ENCODE peak calls at places on chromosomes 3 and 15, in seven cellular contexts. N, U, E, Q, C, F and J are unnamed samples.

GRCh38 chr3:159643406-159643805 is 345.2 kb upstream of the IL12A start:
- DNase-seq in N (no peak), U (no peak), E (no peak), Q (no peak), C (no peak), F (no peak), J (no peak)

GRCh38 chr3:81622395-81622794 is 139.1 kb downstream of the GBE1 start:
- DNase-seq in N (no peak), U (no peak), E (no peak), Q (peak), C (peak), F (no peak), J (no peak)

GRCh38 chr3:70800941-70801340 is 488.5 kb upstream of the MDFIC2 start:
- DNase-seq in N (no peak), U (no peak), E (no peak), Q (no peak), C (no peak), F (no peak), J (no peak)

GRCh38 chr15:72782274-72782992 is 1.1 kb downstream of the ADPGK start:
- DNase-seq in N (no peak), U (no peak), E (peak), Q (peak), C (no peak), F (no peak), J (no peak)

GRCh38 chr3:193884652-193885051 is 251.3 kb upstream of the HES1 start:
- DNase-seq in N (no peak), U (no peak), E (no peak), Q (no peak), C (no peak), F (no peak), J (no peak)

GRCh38 chr3:133295199-133295901 is 104.5 kb upstream of the BFSP2 start:
- DNase-seq in N (no peak), U (no peak), E (peak), Q (peak), C (peak), F (peak), J (no peak)

GRCh38 chr15:51516291-51516690 is 106.3 kb downstream of the DMXL2 start:
- DNase-seq in N (no peak), U (no peak), E (no peak), Q (no peak), C (no peak), F (no peak), J (no peak)

GRCh38 chr15:52171386-52171785 is 19.8 kb downstream of the GNB5 start:
- DNase-seq in N (no peak), U (no peak), E (no peak), Q (peak), C (no peak), F (no peak), J (no peak)

GRCh38 chr3:124115965-124116364 is 124.0 kb upstream of the ROPN1 start:
- DNase-seq in N (no peak), U (no peak), E (no peak), Q (no peak), C (peak), F (no peak), J (no peak)

GRCh38 chr15:57506422-57506821 is 85.3 kb upstream of the MYZAP start:
- DNase-seq in N (peak), U (no peak), E (no peak), Q (peak), C (no peak), F (no peak), J (no peak)

GRCh38 chr15:73650387-73651126 is 17.4 kb upstream of the NPTN start:
- DNase-seq in N (no peak), U (no peak), E (peak), Q (peak), C (peak), F (no peak), J (no peak)

GRCh38 chr3:180516368-180516767 is 85.6 kb upstream of the TTC14 start:
- DNase-seq in N (no peak), U (no peak), E (no peak), Q (no peak), C (no peak), F (no peak), J (no peak)

GRCh38 chr3:12816521-12817340 is 20.3 kb downstream of the CAND2 start:
- DNase-seq in N (no peak), U (no peak), E (no peak), Q (no peak), C (no peak), F (no peak), J (no peak)

GRCh38 chr15:63276342-63277043 is 912 bp upstream of the APH1B start:
- DNase-seq in N (no peak), U (no peak), E (no peak), Q (no peak), C (no peak), F (no peak), J (no peak)

GRCh38 chr3:141384157-141384556 is 15.9 kb downstream of the ZBTB38 start:
- DNase-seq in N (no peak), U (no peak), E (peak), Q (peak), C (peak), F (no peak), J (no peak)

GRCh38 chr3:48338635-48339034 is 5.2 kb upstream of the SPINK8 start:
- DNase-seq in N (no peak), U (no peak), E (peak), Q (no peak), C (no peak), F (no peak), J (no peak)

GRCh38 chr3:24288538-24289236 is 206.0 kb downstream of the THRB start:
- DNase-seq in N (no peak), U (no peak), E (no peak), Q (no peak), C (no peak), F (no peak), J (no peak)

GRCh38 chr3:99884484-99884883 is 66.8 kb downstream of the CMSS1 start:
- DNase-seq in N (no peak), U (no peak), E (no peak), Q (no peak), C (no peak), F (no peak), J (no peak)

GRCh38 chr15:67405208-67406191 is 115.4 kb upstream of the C15orf61 start:
- DNase-seq in N (peak), U (no peak), E (no peak), Q (peak), C (peak), F (peak), J (no peak)

GRCh38 chr15:71781179-71781964 is 29.0 kb upstream of the NR2E3 start:
- DNase-seq in N (no peak), U (no peak), E (peak), Q (peak), C (peak), F (no peak), J (no peak)

GRCh38 chr3:194732617-194733016 is 46.9 kb downstream of the FAM43A start:
- DNase-seq in N (no peak), U (no peak), E (no peak), Q (no peak), C (no peak), F (no peak), J (no peak)

GRCh38 chr3:136075218-136075808 is 109.8 kb downstream of the PPP2R3A start:
- DNase-seq in N (peak), U (peak), E (peak), Q (peak), C (peak), F (peak), J (peak)

GRCh38 chr3:124599147-124599765 is 131.0 kb upstream of the UMPS start:
- DNase-seq in N (no peak), U (no peak), E (no peak), Q (no peak), C (no peak), F (no peak), J (no peak)

GRCh38 chr15:67836134-67836455 is 3.8 kb downstream of the RNU6-1 start:
- DNase-seq in N (no peak), U (no peak), E (no peak), Q (no peak), C (no peak), F (no peak), J (no peak)

GRCh38 chr3:66989860-66990696 is 8.0 kb upstream of the KBTBD8 start:
- DNase-seq in N (no peak), U (no peak), E (peak), Q (peak), C (no peak), F (no peak), J (no peak)

GRCh38 chr3:67819447-67819846 is 165.0 kb upstream of the SUCLG2 start:
- DNase-seq in N (peak), U (no peak), E (no peak), Q (no peak), C (no peak), F (no peak), J (no peak)

GRCh38 chr15:69390575-69390974 is 23.6 kb upstream of the KIF23 start:
- DNase-seq in N (no peak), U (no peak), E (no peak), Q (peak), C (peak), F (no peak), J (no peak)

GRCh38 chr3:83023050-83023449 is 1261.6 kb upstream of the GBE1 start:
- DNase-seq in N (no peak), U (no peak), E (no peak), Q (no peak), C (no peak), F (no peak), J (peak)

GRCh38 chr3:56939759-56940323 is 120.6 kb upstream of the SPATA12 start:
- DNase-seq in N (no peak), U (no peak), E (no peak), Q (no peak), C (no peak), F (no peak), J (no peak)

GRCh38 chr3:183312433-183312832 is 59.4 kb downstream of the B3GNT5 start:
- DNase-seq in N (no peak), U (no peak), E (no peak), Q (no peak), C (no peak), F (no peak), J (no peak)

GRCh38 chr3:136929984-136930671 is 27.7 kb upstream of the IL20RB start:
- DNase-seq in N (no peak), U (no peak), E (no peak), Q (peak), C (no peak), F (no peak), J (no peak)

GRCh38 chr15:48202068-48202467 is 4.0 kb upstream of the SLC12A1 start:
- DNase-seq in N (no peak), U (no peak), E (no peak), Q (no peak), C (no peak), F (no peak), J (no peak)

GRCh38 chr3:11452988-11453847 is 181.0 kb downstream of the ATG7 start:
- DNase-seq in N (no peak), U (no peak), E (no peak), Q (peak), C (peak), F (no peak), J (no peak)

GRCh38 chr15:92803852-92804609 is 96.1 kb upstream of the CHD2 start:
- DNase-seq in N (no peak), U (no peak), E (peak), Q (peak), C (peak), F (peak), J (no peak)

GRCh38 chr3:194824676-194825075 is 139.0 kb downstream of the FAM43A start:
- DNase-seq in N (peak), U (no peak), E (no peak), Q (peak), C (no peak), F (no peak), J (no peak)

GRCh38 chr3:25782938-25783660 is at the start of gene NGLY1:
- DNase-seq in N (peak), U (peak), E (peak), Q (peak), C (peak), F (peak), J (peak)

DNA sequence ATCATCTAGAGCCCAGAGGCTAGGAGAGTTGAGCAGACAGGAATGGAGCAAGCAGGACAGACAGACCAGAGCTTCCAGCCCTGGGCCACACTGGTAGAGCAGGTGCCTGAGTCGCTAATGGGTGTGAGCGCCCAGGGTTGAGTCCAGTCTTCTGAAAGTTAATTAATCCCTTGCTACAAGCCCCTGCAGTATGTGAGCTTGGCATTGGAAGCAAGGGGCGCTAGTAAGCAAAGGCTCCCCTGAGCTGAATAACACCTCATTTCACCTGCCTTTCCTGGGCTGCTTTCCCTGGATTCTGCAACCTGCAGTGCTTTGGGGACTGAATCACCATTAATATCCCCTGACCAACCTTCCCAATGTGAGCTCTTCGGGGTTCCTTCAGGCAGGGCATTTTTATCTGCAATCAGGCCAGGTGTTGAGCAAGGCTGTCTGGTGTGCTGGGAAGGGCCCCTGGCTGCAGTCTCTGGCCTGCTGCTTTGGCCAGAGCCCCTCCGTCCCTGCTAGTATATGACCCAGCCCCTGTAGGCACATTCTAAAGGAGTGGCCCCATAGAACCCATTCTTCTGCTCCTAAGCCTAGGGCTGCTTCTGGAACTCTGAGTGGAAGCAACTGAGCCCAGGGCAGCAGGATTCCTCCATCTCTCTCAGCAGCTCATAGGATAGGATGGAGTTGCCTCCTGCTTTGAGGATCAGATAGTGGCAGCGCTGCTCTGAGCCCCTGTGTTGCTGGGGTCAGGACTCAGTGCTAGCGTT is 45.1 kb upstream of the EPHB1 start:
- DNase-seq in N (no peak), U (no peak), E (no peak), Q (no peak), C (no peak), F (no peak), J (no peak)
- TF ChIP-seq CTCF in N (no peak), U (no peak), E (no peak), Q (no peak), C (no peak), F (no peak), J (no peak)

GRCh38 chr3:174440741-174441587 is 418.2 kb upstream of the NAALADL2 start:
- DNase-seq in N (peak), U (peak), E (peak), Q (peak), C (peak), F (peak), J (peak)
- TF ChIP-seq CTCF in N (no peak), U (no peak), E (no peak), Q (no peak), C (peak), F (no peak), J (no peak)

GRCh38 chr3:42537350-42537749 is 34.9 kb downstream of the VIPR1 start:
- DNase-seq in N (no peak), U (no peak), E (no peak), Q (no peak), C (no peak), F (no peak), J (no peak)

GRCh38 chr3:42532229-42532628 is 29.8 kb downstream of the VIPR1 start:
- DNase-seq in N (no peak), U (no peak), E (no peak), Q (no peak), C (no peak), F (no peak), J (no peak)

GRCh38 chr3:42533161-42533897 is 30.9 kb downstream of the VIPR1 start:
- DNase-seq in N (no peak), U (no peak), E (no peak), Q (no peak), C (no peak), F (no peak), J (no peak)

GRCh38 chr3:42539871-42540714 is 37.6 kb downstream of the VIPR1 start:
- DNase-seq in N (peak), U (peak), E (peak), Q (peak), C (no peak), F (no peak), J (no peak)

DNA sequence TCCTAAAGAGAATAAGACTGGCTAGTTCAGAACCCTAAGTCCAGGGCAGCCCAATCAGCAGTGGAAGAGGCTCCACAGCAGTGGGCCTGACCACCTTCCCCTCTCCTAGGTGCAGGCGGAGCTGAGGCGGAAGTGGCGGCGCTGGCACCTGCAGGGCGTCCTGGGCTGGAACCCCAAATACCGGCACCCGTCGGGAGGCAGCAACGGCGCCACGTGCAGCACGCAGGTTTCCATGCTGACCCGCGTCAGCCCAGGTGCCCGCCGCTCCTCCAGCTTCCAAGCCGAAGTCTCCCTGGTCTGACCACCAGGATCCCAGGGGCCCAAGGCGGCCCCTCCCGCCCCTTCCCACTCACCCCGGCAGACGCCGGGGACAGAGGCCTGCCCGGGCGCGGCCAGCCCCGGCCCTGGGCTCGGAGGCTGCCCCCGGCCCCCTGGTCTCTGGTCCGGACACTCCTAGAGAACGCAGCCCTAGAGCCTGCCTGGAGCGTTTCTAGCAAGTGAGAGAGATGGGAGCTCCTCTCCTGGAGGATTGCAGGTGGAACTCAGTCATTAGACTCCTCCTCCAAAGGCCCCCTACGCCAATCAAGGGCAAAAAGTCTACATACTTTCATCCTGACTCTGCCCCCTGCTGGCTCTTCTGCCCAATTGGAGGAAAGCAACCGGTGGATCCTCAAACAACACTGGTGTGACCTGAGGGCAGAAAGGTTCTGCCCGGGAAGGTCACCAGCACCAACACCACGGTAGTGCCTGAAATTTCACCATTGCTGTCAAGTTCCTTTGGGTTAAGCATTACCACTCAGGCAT is 33.7 kb downstream of the VIPR1 start:
- DNase-seq in N (peak), U (no peak), E (peak), Q (peak), C (peak), F (no peak), J (no peak)
- TF ChIP-seq CTCF in N (peak), U (no peak), E (peak), Q (peak), C (peak), F (peak), J (peak)

GRCh38 chr3:14145670-14146380 is 21.0 kb downstream of the TMEM43 start:
- DNase-seq in N (no peak), U (no peak), E (no peak), Q (no peak), C (no peak), F (no peak), J (peak)
- TF ChIP-seq CTCF in N (peak), U (no peak), E (no peak), Q (no peak), C (peak), F (no peak), J (no peak)

GRCh38 chr3:43223670-43224364 is 62.5 kb upstream of the SNRK start:
- DNase-seq in N (no peak), U (no peak), E (no peak), Q (peak), C (no peak), F (no peak), J (no peak)
- TF ChIP-seq CTCF in N (peak), U (no peak), E (peak), Q (peak), C (peak), F (peak), J (no peak)

GRCh38 chr3:150577854-150578253 is 25.3 kb upstream of the SELENOT start:
- DNase-seq in N (no peak), U (no peak), E (no peak), Q (peak), C (no peak), F (no peak), J (no peak)
- TF ChIP-seq CTCF in N (no peak), U (no peak), E (no peak), Q (no peak), C (peak), F (no peak), J (no peak)

DNA sequence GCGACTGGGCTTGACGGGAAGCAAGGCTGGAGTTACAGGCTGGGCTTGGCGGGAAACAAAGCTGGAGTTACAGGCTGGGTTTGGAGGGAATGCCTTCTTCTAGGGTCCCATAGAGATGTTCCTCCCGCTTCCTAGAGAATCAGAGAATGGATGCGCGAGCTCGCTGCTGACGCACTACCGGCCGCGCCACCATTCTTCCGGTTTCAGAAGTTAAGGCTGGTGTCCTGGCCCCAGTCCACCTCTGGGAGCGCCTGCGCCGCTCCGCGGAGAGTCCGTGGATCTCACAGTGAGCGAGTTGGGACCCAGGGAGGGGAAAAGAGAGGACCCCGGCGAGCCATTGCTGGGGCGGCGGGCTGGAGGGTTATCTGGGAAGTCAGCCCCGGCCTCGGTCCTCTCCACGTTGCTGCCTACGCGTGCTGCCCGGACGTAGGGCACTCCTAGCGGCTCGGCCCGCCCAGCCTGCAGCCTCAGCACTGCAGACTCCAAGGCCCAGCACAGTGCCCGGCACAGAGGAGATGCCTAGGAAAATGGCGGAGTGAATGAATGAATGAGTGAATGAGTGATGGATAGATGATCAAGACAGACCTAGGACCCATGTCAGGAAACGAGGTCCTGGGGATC is at the start of gene ZNF502:
- DNase-seq in N (peak), U (peak), E (no peak), Q (peak), C (no peak), F (peak), J (no peak)
- TF ChIP-seq CTCF in N (peak), U (no peak), E (no peak), Q (peak), C (no peak), F (peak), J (no peak)

GRCh38 chr3:186847437-186847836 is 4.9 kb downstream of the ADIPOQ start:
- DNase-seq in N (no peak), U (no peak), E (no peak), Q (no peak), C (no peak), F (no peak), J (no peak)
- TF ChIP-seq CTCF in N (no peak), U (no peak), E (no peak), Q (no peak), C (no peak), F (no peak), J (no peak)

GRCh38 chr3:110314512-110315114 is 757.0 kb upstream of the NECTIN3 start:
- DNase-seq in N (peak), U (no peak), E (peak), Q (peak), C (peak), F (no peak), J (no peak)
- TF ChIP-seq CTCF in N (peak), U (peak), E (peak), Q (peak), C (peak), F (peak), J (peak)

GRCh38 chr15:88907111-88907510 is 6.1 kb downstream of the MFGE8 start:
- DNase-seq in N (no peak), U (no peak), E (no peak), Q (no peak), C (no peak), F (no peak), J (no peak)
- TF ChIP-seq CTCF in N (no peak), U (no peak), E (no peak), Q (no peak), C (no peak), F (no peak), J (no peak)